ENCODE peak calls at places on chromosome 6, in five cellular contexts. One of them, this sample, is unnamed. For H3K36me3, the result is how much of the 10 kb centered on the place peaks cover.

GRCh38 chr6:116531675-116532570 is 13.6 kb downstream of the TRAPPC3L start:
- DNase-seq in Karpas-422: peak
- DNase-seq in tibial nerve: peak
- DNase-seq in SK-N-SH: peak
- DNase-seq in SJCRH30: peak
- DNase-seq in this sample: peak

GRCh38 chr6:70369332-70369950 is 43.9 kb upstream of the FAM135A start:
- DNase-seq in Karpas-422: peak
- DNase-seq in tibial nerve: peak
- DNase-seq in SK-N-SH: peak
- DNase-seq in SJCRH30: peak
- DNase-seq in this sample: no peak

GRCh38 chr6:68834561-68834960 is 199.5 kb downstream of the ADGRB3 start:
- DNase-seq in Karpas-422: no peak
- DNase-seq in tibial nerve: no peak
- DNase-seq in SK-N-SH: no peak
- DNase-seq in SJCRH30: no peak
- DNase-seq in this sample: no peak

GRCh38 chr6:69059413-69059812 is 424.3 kb downstream of the ADGRB3 start:
- DNase-seq in Karpas-422: no peak
- DNase-seq in tibial nerve: no peak
- DNase-seq in SK-N-SH: no peak
- DNase-seq in SJCRH30: no peak
- DNase-seq in this sample: no peak

GRCh38 chr6:56486681-56487080 is 156.0 kb downstream of the DST start:
- DNase-seq in Karpas-422: no peak
- DNase-seq in tibial nerve: no peak
- DNase-seq in SK-N-SH: no peak
- DNase-seq in SJCRH30: no peak
- DNase-seq in this sample: no peak

GRCh38 chr6:42762950-42763349 is 17.0 kb upstream of the TBCC start:
- DNase-seq in Karpas-422: no peak
- DNase-seq in tibial nerve: no peak
- DNase-seq in SK-N-SH: no peak
- DNase-seq in SJCRH30: no peak
- DNase-seq in this sample: no peak

GRCh38 chr6:54846243-54846856 is at the start of gene FAM83B:
- DNase-seq in Karpas-422: no peak
- DNase-seq in tibial nerve: no peak
- DNase-seq in SK-N-SH: no peak
- DNase-seq in SJCRH30: no peak
- DNase-seq in this sample: peak

GRCh38 chr6:135506270-135506997 is 8.9 kb upstream of the AHI1 start:
- DNase-seq in Karpas-422: peak
- DNase-seq in tibial nerve: no peak
- DNase-seq in SK-N-SH: peak
- DNase-seq in SJCRH30: no peak
- DNase-seq in this sample: no peak

GRCh38 chr6:100209323-100210137 is 215.5 kb upstream of the MCHR2 start:
- DNase-seq in Karpas-422: no peak
- DNase-seq in tibial nerve: no peak
- DNase-seq in SK-N-SH: no peak
- DNase-seq in SJCRH30: no peak
- DNase-seq in this sample: no peak

GRCh38 chr6:35185302-35185681 is 28.5 kb upstream of the SCUBE3 start:
- DNase-seq in Karpas-422: no peak
- DNase-seq in tibial nerve: no peak
- DNase-seq in SK-N-SH: no peak
- DNase-seq in SJCRH30: no peak
- DNase-seq in this sample: peak

GRCh38 chr6:1381397-1382330 is 7.7 kb upstream of the FOXF2 start:
- DNase-seq in Karpas-422: peak
- DNase-seq in tibial nerve: no peak
- DNase-seq in SK-N-SH: peak
- DNase-seq in SJCRH30: peak
- DNase-seq in this sample: peak

DNA sequence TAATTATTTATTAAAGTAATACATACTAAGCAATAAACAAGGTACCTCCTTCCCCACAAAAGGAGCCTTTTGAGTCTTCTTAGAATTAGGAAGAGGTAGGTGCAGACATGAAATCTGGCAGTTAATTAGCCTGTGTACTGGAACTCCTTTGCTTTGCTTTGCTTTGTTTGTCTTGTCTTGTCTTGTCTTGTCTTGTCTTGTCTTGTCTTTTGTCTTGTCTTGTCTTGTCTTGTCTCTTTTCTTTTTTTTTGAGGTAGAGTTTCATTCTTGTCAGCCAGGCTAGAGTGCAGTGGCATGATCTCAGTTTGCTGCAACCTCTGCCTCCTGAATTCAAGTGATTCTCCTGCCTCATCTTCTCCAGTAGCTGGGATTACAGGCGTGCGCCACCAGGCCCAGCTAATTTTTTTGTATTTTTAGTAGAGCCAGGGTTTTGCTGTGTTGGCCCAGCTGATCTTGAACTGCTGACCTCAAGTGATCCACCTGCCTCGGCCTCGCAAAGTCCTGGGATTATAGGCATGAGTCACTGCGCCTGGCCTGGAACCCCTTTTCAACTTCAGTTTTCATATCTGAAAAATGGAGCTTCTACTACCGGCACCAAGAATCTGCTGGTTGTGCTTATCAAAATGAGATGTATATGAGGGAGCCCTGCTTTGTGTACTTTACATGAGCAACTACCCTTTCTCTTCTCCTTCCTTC is 301.2 kb downstream of the CDKAL1 start:
- DNase-seq in Karpas-422: no peak
- DNase-seq in tibial nerve: no peak
- DNase-seq in SK-N-SH: no peak
- DNase-seq in SJCRH30: no peak
- DNase-seq in this sample: no peak
- H3K36me3 ChIP-seq in Karpas-422: under half
- H3K36me3 ChIP-seq in tibial nerve: under half
- H3K36me3 ChIP-seq in SK-N-SH: under half
- H3K36me3 ChIP-seq in SJCRH30: under half
- H3K36me3 ChIP-seq in this sample: under half

DNA sequence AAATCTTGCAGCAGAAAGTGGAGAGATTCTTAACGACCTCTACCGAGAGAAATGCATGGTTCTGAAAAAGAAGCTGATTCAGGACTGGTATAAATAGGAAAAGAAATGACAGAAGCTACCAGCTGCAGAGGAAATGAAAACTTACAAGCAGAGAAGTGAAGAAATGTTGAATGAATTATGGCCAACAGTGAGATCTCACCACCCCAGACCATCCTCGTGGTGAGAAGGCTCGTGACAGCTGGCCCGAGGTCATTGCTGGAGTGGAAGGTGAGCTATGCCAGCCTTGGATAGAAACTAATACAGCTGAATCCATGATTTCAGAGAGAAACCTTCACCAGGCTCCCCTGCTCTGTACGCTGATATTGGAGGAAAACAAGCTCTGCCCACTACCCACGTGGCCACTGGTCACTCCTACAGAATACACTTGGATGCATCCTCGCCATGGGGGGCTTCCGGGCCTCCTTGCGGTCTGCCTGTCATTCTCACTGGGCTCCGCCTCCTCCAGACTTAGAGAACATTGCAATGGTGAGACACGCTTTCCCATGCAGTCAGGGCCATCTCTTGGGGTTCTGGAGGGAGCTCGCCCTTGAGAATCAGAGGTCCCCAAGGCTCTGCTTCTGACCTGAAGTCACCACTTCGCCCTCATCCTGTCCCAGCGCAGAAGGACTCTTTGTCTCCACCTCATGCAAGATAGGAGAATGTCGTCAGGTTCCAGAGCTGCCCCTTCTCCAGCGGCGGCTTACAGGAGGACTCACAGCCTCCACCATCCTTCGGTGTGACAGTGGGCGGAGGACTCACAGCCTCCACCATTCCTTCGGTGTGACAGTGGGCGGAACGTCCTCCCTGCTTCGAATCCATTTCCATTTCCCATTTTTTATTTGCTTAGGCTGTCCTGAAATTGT is 10.6 kb upstream of the TUBB2B start:
- DNase-seq in Karpas-422: no peak
- DNase-seq in tibial nerve: no peak
- DNase-seq in SK-N-SH: no peak
- DNase-seq in SJCRH30: peak
- DNase-seq in this sample: no peak
- H3K4me3 ChIP-seq in Karpas-422: no peak
- H3K4me3 ChIP-seq in tibial nerve: no peak
- H3K4me3 ChIP-seq in SK-N-SH: no peak
- H3K4me3 ChIP-seq in SJCRH30: peak
- H3K4me3 ChIP-seq in this sample: no peak

GRCh38 chr6:79045966-79046365 is 32.1 kb downstream of the PHIP start:
- DNase-seq in Karpas-422: no peak
- DNase-seq in tibial nerve: no peak
- DNase-seq in SK-N-SH: no peak
- DNase-seq in SJCRH30: no peak
- DNase-seq in this sample: no peak
- H3K36me3 ChIP-seq in Karpas-422: half or more
- H3K36me3 ChIP-seq in tibial nerve: under half
- H3K36me3 ChIP-seq in SK-N-SH: under half
- H3K36me3 ChIP-seq in SJCRH30: half or more
- H3K36me3 ChIP-seq in this sample: under half

GRCh38 chr6:11027565-11028110 is 16.5 kb downstream of the ELOVL2 start:
- DNase-seq in Karpas-422: no peak
- DNase-seq in tibial nerve: no peak
- DNase-seq in SK-N-SH: no peak
- DNase-seq in SJCRH30: no peak
- DNase-seq in this sample: no peak

GRCh38 chr6:11025094-11025493 is 19.0 kb downstream of the ELOVL2 start:
- DNase-seq in Karpas-422: no peak
- DNase-seq in tibial nerve: no peak
- DNase-seq in SK-N-SH: no peak
- DNase-seq in SJCRH30: no peak
- DNase-seq in this sample: no peak

GRCh38 chr6:11023032-11023431 is 21.1 kb downstream of the ELOVL2 start:
- DNase-seq in Karpas-422: no peak
- DNase-seq in tibial nerve: no peak
- DNase-seq in SK-N-SH: no peak
- DNase-seq in SJCRH30: no peak
- DNase-seq in this sample: no peak

GRCh38 chr6:11028959-11029358 is 15.1 kb downstream of the ELOVL2 start:
- DNase-seq in Karpas-422: no peak
- DNase-seq in tibial nerve: no peak
- DNase-seq in SK-N-SH: no peak
- DNase-seq in SJCRH30: no peak
- DNase-seq in this sample: no peak

DNA sequence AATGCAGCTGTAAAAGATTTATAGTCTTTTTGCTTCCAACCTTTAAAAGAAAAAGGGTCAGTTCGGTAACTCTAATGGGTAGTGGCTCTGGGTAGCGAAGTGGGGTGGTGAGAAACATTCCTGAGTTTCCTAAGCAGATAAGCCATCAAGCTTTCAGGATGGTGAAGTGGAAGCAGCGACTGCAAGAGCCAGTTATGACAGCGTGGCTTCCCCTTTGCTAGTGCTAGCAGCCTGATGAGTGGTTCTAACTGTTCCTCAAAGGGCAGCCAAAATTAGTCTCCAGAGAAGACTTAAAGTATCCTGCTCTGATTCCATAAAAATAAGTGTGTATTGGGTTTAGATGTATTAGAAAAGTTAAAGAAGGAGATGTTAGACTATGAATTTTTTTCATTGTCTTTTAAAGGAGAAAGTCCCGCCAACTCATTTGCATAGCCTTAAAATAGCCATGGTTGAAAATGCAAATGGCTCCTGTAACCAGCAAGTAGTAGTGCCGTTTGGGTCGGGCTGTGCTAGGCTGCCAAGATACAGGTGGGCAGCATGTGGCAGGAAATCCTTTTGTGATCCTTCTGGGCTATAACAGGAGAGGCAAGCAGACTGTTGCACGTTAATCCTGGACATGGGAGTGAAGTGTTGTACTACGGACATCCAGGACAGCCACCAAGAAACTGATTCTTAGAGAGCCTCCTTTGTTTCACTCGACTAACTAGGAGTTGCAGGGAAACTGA is 18.0 kb downstream of the ELOVL2 start:
- DNase-seq in Karpas-422: peak
- DNase-seq in tibial nerve: no peak
- DNase-seq in SK-N-SH: no peak
- DNase-seq in SJCRH30: no peak
- DNase-seq in this sample: no peak
- H3K4me3 ChIP-seq in Karpas-422: peak
- H3K4me3 ChIP-seq in tibial nerve: no peak
- H3K4me3 ChIP-seq in SK-N-SH: no peak
- H3K4me3 ChIP-seq in SJCRH30: no peak
- H3K4me3 ChIP-seq in this sample: no peak